ENCODE peak calls at places on chromosomes 4 and X, in seven cellular contexts. J is tibial artery; D is stimulated activated CD4-positive, alpha-beta T cell treated with anti-CD3 and anti-CD28 coated beads, Interleukin-4, amount 100 ng/mL, for 4 hours; I is G401; M is NCI-H1105 treated with DMSO at 0.1 percent for 48 hours; Z is fibroblast of the aortic adventitia; K is neural progenitor cell. Y is an unnamed sample.

GRCh38 chrX:87299563-87300160 is 217.9 kb upstream of the KLHL4 start:
- DNase-seq in J (no peak), D (no peak), I (peak), M (peak), Z (peak), K (peak), Y (peak)

GRCh38 chr4:123659759-123660158 is 263.2 kb downstream of the SPRY1 start:
- DNase-seq in J (no peak), D (no peak), I (peak), M (no peak), Z (peak), K (no peak), Y (no peak)

GRCh38 chr4:174578366-174578765 is 56.1 kb upstream of the HPGD start:
- DNase-seq in J (no peak), D (no peak), I (no peak), M (no peak), Z (peak), K (no peak), Y (no peak)

GRCh38 chr4:26310264-26310663 is 10.6 kb upstream of the RBPJ start:
- DNase-seq in J (no peak), D (no peak), I (no peak), M (no peak), Z (no peak), K (no peak), Y (no peak)

GRCh38 chr4:76199664-76200211 is 13.9 kb downstream of the SCARB2 start:
- DNase-seq in J (no peak), D (no peak), I (peak), M (no peak), Z (no peak), K (no peak), Y (no peak)

GRCh38 chrX:50579955-50580354 is 109.3 kb upstream of the DGKK start:
- DNase-seq in J (no peak), D (no peak), I (peak), M (peak), Z (peak), K (peak), Y (peak)

GRCh38 chrX:25737540-25737939 is 400.6 kb upstream of the MAGEB18 start:
- DNase-seq in J (no peak), D (no peak), I (no peak), M (no peak), Z (peak), K (no peak), Y (no peak)

GRCh38 chr4:142121448-142121847 is 485.1 kb downstream of the IL15 start:
- DNase-seq in J (no peak), D (no peak), I (no peak), M (no peak), Z (no peak), K (no peak), Y (no peak)

GRCh38 chrX:12307961-12308360 is 169.7 kb downstream of the FRMPD4 start:
- DNase-seq in J (no peak), D (no peak), I (no peak), M (no peak), Z (no peak), K (no peak), Y (no peak)

GRCh38 chr4:3331511-3332394 is 38.9 kb downstream of the RGS12 start:
- DNase-seq in J (no peak), D (no peak), I (no peak), M (no peak), Z (no peak), K (no peak), Y (no peak)

GRCh38 chr4:174230680-174231079 is 52.8 kb downstream of the FBXO8 start:
- DNase-seq in J (no peak), D (no peak), I (no peak), M (no peak), Z (no peak), K (no peak), Y (no peak)

GRCh38 chr4:132557660-132558059 is 591.4 kb upstream of the PCDH10 start:
- DNase-seq in J (no peak), D (no peak), I (peak), M (no peak), Z (no peak), K (peak), Y (no peak)

GRCh38 chr4:184460495-184461285 is 13.7 kb downstream of the IRF2 start:
- DNase-seq in J (no peak), D (no peak), I (no peak), M (no peak), Z (no peak), K (no peak), Y (no peak)

GRCh38 chr4:8393593-8394038 is 46.9 kb downstream of the ACOX3 start:
- DNase-seq in J (peak), D (no peak), I (no peak), M (no peak), Z (peak), K (peak), Y (no peak)

GRCh38 chr4:71126719-71127118 is 133.3 kb downstream of the DCK start:
- DNase-seq in J (no peak), D (no peak), I (no peak), M (no peak), Z (peak), K (no peak), Y (no peak)

GRCh38 chr4:151484396-151485102 is 75.6 kb downstream of the FHIP1A start:
- DNase-seq in J (no peak), D (no peak), I (peak), M (no peak), Z (peak), K (peak), Y (no peak)

GRCh38 chrX:50920132-50920531 is 9.6 kb downstream of the BMP15 start:
- DNase-seq in J (no peak), D (no peak), I (peak), M (no peak), Z (peak), K (peak), Y (no peak)

GRCh38 chrX:373641-374471 is 12.9 kb downstream of the PPP2R3B start:
- DNase-seq in J (no peak), D (peak), I (peak), M (no peak), Z (no peak), K (peak), Y (no peak)

GRCh38 chrX:47607091-47607490 is 12.6 kb downstream of the SYN1 start:
- DNase-seq in J (no peak), D (no peak), I (no peak), M (no peak), Z (peak), K (no peak), Y (no peak)

GRCh38 chrX:6311540-6311939 is 82.9 kb upstream of the NLGN4X start:
- DNase-seq in J (no peak), D (no peak), I (no peak), M (no peak), Z (no peak), K (no peak), Y (no peak)

GRCh38 chrX:41293269-41293668 is 40.7 kb upstream of the DDX3X start:
- DNase-seq in J (no peak), D (no peak), I (peak), M (no peak), Z (no peak), K (peak), Y (no peak)

GRCh38 chr4:127549521-127549920 is 83.2 kb upstream of the INTU start:
- DNase-seq in J (no peak), D (no peak), I (no peak), M (no peak), Z (no peak), K (no peak), Y (no peak)

GRCh38 chr4:8230891-8231290 is 31.8 kb downstream of the SH3TC1 start:
- DNase-seq in J (no peak), D (no peak), I (no peak), M (no peak), Z (no peak), K (no peak), Y (no peak)

Y was measured in NCI-H1417.